ENCODE peak calls at places on chromosomes 4 and X, in eight cellular contexts. B is COR-L47, W is stomach, E is fibroblast of mammary gland, H is NCI-H1930, A is NCI-H1092, M is lower lobe of right lung, O is AG09309. Y is an unnamed sample.

GRCh38 chrX:16002185-16002584 is 121.2 kb upstream of the GRPR start:
- DNase-seq in B (no peak), W (no peak), E (no peak), H (no peak), A (no peak), M (no peak), O (no peak), Y (no peak)

GRCh38 chrX:130028196-130028595 is 45.8 kb downstream of the BCORL1 start:
- DNase-seq in B (no peak), W (peak; percentile 57), E (peak; percentile 61), H (no peak), A (no peak), M (peak; percentile 71), O (peak; percentile 1), Y (peak; percentile 51)

GRCh38 chr4:129641179-129641578 is 545.2 kb downstream of the C4orf33 start:
- DNase-seq in B (peak; percentile 17), W (peak; percentile 66), E (peak; percentile 60), H (no peak), A (no peak), M (no peak), O (no peak), Y (peak; percentile 61)

GRCh38 chr4:119559044-119559647 is 69.5 kb downstream of the PDE5A start:
- DNase-seq in B (peak; percentile 17), W (no peak), E (peak; percentile 71), H (no peak), A (peak; percentile 32), M (no peak), O (no peak), Y (no peak)

GRCh38 chrX:44157858-44158257 is 184.7 kb upstream of the NDP start:
- DNase-seq in B (no peak), W (no peak), E (peak; percentile 89), H (no peak), A (no peak), M (no peak), O (no peak), Y (no peak)

GRCh38 chrX:36087366-36087765 is 167.8 kb downstream of the CFAP47 start:
- DNase-seq in B (no peak), W (no peak), E (no peak), H (no peak), A (no peak), M (no peak), O (no peak), Y (no peak)

GRCh38 chrX:96002401-96002800 is 682.2 kb upstream of the DIAPH2 start:
- DNase-seq in B (no peak), W (no peak), E (peak; percentile 28), H (no peak), A (no peak), M (no peak), O (no peak), Y (no peak)

GRCh38 chr4:12924728-12925320 is 559.3 kb downstream of the RAB28 start:
- DNase-seq in B (no peak), W (no peak), E (no peak), H (no peak), A (no peak), M (no peak), O (no peak), Y (no peak)

GRCh38 chr4:5266991-5267390 is 215.7 kb downstream of the STK32B start:
- DNase-seq in B (no peak), W (no peak), E (no peak), H (no peak), A (no peak), M (no peak), O (no peak), Y (no peak)

GRCh38 chr4:73068496-73069337 is 799 bp downstream of the COX18 start:
- DNase-seq in B (no peak), W (no peak), E (peak; percentile 44), H (no peak), A (peak; percentile 37), M (no peak), O (no peak), Y (peak; percentile 12)

GRCh38 chrX:21375795-21376069 is 1.5 kb downstream of the CNKSR2 start:
- DNase-seq in B (peak; percentile 25), W (no peak), E (no peak), H (no peak), A (peak; percentile 15), M (no peak), O (no peak), Y (no peak)

GRCh38 chr4:143773998-143774898 is 73.8 kb upstream of the FREM3 start:
- DNase-seq in B (peak; percentile 54), W (peak; percentile 54), E (peak; percentile 68), H (no peak), A (no peak), M (peak; percentile 49), O (no peak), Y (peak; percentile 38)

GRCh38 chr4:164924670-164925238 is 47.8 kb downstream of the APELA start:
- DNase-seq in B (no peak), W (no peak), E (no peak), H (no peak), A (no peak), M (no peak), O (no peak), Y (no peak)

GRCh38 chr4:56241500-56241899 is 145.8 kb downstream of the AASDH start:
- DNase-seq in B (no peak), W (no peak), E (no peak), H (no peak), A (no peak), M (no peak), O (no peak), Y (peak; percentile 37)

GRCh38 chrX:9285342-9285771 is 179.5 kb upstream of the TBL1X start:
- DNase-seq in B (no peak), W (no peak), E (no peak), H (no peak), A (no peak), M (no peak), O (no peak), Y (no peak)

GRCh38 chrX:103101280-103102042 is 8.5 kb upstream of the NXF3 start:
- DNase-seq in B (no peak), W (no peak), E (no peak), H (no peak), A (no peak), M (no peak), O (no peak), Y (no peak)

GRCh38 chrX:7225338-7225737 is 77.4 kb upstream of the PUDP start:
- DNase-seq in B (no peak), W (no peak), E (no peak), H (no peak), A (no peak), M (no peak), O (no peak), Y (no peak)

GRCh38 chr4:177051473-177052060 is 258.1 kb upstream of the NEIL3 start:
- DNase-seq in B (peak; percentile 50), W (no peak), E (peak; percentile 51), H (peak; percentile 2), A (no peak), M (no peak), O (no peak), Y (peak; percentile 7)

GRCh38 chrX:103175944-103176753 is 38.8 kb upstream of the BEX4 start:
- DNase-seq in B (peak; percentile 5), W (peak; percentile 72), E (peak; percentile 50), H (peak; percentile 3), A (no peak), M (peak; percentile 50), O (no peak), Y (peak; percentile 59)

GRCh38 chrX:46185923-46186810 is 359.1 kb downstream of the ZNF674 start:
- DNase-seq in B (no peak), W (no peak), E (no peak), H (no peak), A (no peak), M (no peak), O (no peak), Y (no peak)

GRCh38 chr4:617644-618330 is 7.6 kb upstream of the PDE6B start:
- DNase-seq in B (no peak), W (no peak), E (no peak), H (no peak), A (no peak), M (peak; percentile 64), O (no peak), Y (no peak)

GRCh38 chrX:129759576-129760061 is 20.1 kb upstream of the SASH3 start:
- DNase-seq in B (no peak), W (peak; percentile 54), E (peak; percentile 84), H (no peak), A (no peak), M (peak; percentile 60), O (peak; percentile 62), Y (peak; percentile 40)

GRCh38 chrX:111445485-111445884 is 33.5 kb upstream of the DCX start:
- DNase-seq in B (peak; percentile 51), W (no peak), E (peak; percentile 62), H (peak; percentile 37), A (peak; percentile 71), M (no peak), O (peak; percentile 3), Y (no peak)

GRCh38 chr4:41468122-41468521 is 69.8 kb upstream of the LIMCH1 start:
- DNase-seq in B (no peak), W (no peak), E (no peak), H (no peak), A (no peak), M (no peak), O (no peak), Y (no peak)

GRCh38 chrX:8711401-8711800 is 20.5 kb downstream of the ANOS1 start:
- DNase-seq in B (no peak), W (no peak), E (no peak), H (no peak), A (no peak), M (no peak), O (no peak), Y (no peak)

GRCh38 chrX:148960060-148960459 is 459.6 kb downstream of the AFF2 start:
- DNase-seq in B (no peak), W (no peak), E (peak; percentile 1), H (no peak), A (no peak), M (no peak), O (no peak), Y (no peak)

Y was measured in transverse colon.